ENCODE peak calls at places on chromosomes 7 and 10, in six cellular contexts. K, F, N, G, L and U are unnamed samples.

GRCh38 chr7:157544226-157544625 is 207.4 kb downstream of the DNAJB6 start:
- DNase-seq in F (no peak), G (no peak), K (no peak), L (no peak), N (no peak), U (no peak)

GRCh38 chr7:101877882-101878591 is 60.6 kb downstream of the CUX1 start:
- DNase-seq in N (no peak), K (no peak), F (no peak), G (no peak), L (no peak), U (no peak)

GRCh38 chr10:71266918-71267442 is 52.1 kb upstream of the SLC29A3 start:
- DNase-seq in F (no peak), N (no peak), K (no peak), L (peak), G (no peak), U (no peak)

GRCh38 chr7:115096262-115096661 is 174.4 kb downstream of the MDFIC start:
- DNase-seq in N (no peak), K (no peak), G (no peak), F (peak), L (peak), U (no peak)

GRCh38 chr10:995559-995926 is 7.3 kb downstream of the GTPBP4 start:
- DNase-seq in N (no peak), G (no peak), K (no peak), L (no peak), F (no peak), U (no peak)

GRCh38 chr7:30585675-30586074 is 9.0 kb upstream of the GARS1 start:
- DNase-seq in K (no peak), F (no peak), G (no peak), N (no peak), L (no peak), U (no peak)

GRCh38 chr7:106071356-106071998 is 40.6 kb downstream of the SYPL1 start:
- DNase-seq in G (no peak), L (no peak), F (no peak), N (no peak), K (no peak), U (no peak)

GRCh38 chr10:91603931-91604331 is 28.9 kb downstream of the PPP1R3C start:
- DNase-seq in G (no peak), F (no peak), N (no peak), K (peak), L (peak), U (no peak)

GRCh38 chr10:92291921-92292860 is 1.2 kb downstream of the MARCHF5 start:
- DNase-seq in N (peak), L (peak), G (no peak), F (peak), K (peak), U (no peak)

GRCh38 chr10:63323930-63324854 is 141.6 kb downstream of the JMJD1C start:
- DNase-seq in G (no peak), N (no peak), F (no peak), K (no peak), L (no peak), U (no peak)

GRCh38 chr7:141045126-141045841 is 28.6 kb upstream of the TMEM178B start:
- DNase-seq in G (no peak), N (no peak), K (no peak), L (peak), F (no peak), U (no peak)

GRCh38 chr7:90312745-90313144 is 8.4 kb downstream of the FAM237B start:
- DNase-seq in G (no peak), K (no peak), L (peak), F (peak), N (no peak), U (no peak)

GRCh38 chr7:38027884-38028455 is 107.5 kb downstream of the EPDR1 start:
- DNase-seq in G (no peak), K (no peak), L (no peak), N (no peak), F (no peak), U (no peak)

GRCh38 chr7:105261689-105262088 is 127.0 kb downstream of the SRPK2 start:
- DNase-seq in F (no peak), G (no peak), K (no peak), L (no peak), N (no peak), U (no peak)

GRCh38 chr7:108294595-108294994 is 161.6 kb downstream of the NRCAM start:
- DNase-seq in L (no peak), N (no peak), G (no peak), F (no peak), K (no peak), U (no peak)

GRCh38 chr10:90420637-90421318 is 437.1 kb downstream of the HTR7 start:
- DNase-seq in F (no peak), L (no peak), K (no peak), N (no peak), G (no peak), U (no peak)

GRCh38 chr10:12409171-12409570 is 59.8 kb downstream of the CAMK1D start:
- DNase-seq in F (no peak), L (no peak), G (no peak), N (no peak), K (no peak), U (no peak)

GRCh38 chr10:133527779-133528271 is 662 bp downstream of the CYP2E1 start:
- DNase-seq in N (no peak), L (no peak), K (no peak), F (no peak), G (no peak), U (no peak)